ENCODE peak calls at places on chromosome 11, in nine cellular contexts. U is hepatocyte, V is GM23338, A is PC-3, Y is OCI-LY7, W is neural progenitor cell, F is MM.1S, N is HCT116, C is SK-N-SH. L is an unnamed sample.

GRCh38 chr11:60887531-60887930 is 18.9 kb downstream of the PRPF19 start:
- DNase-seq in U (peak), V (peak), A (peak), Y (peak), W (peak), F (peak), N (peak), C (peak), L (peak)

GRCh38 chr11:43632171-43632570 is 48.4 kb upstream of the HSD17B12 start:
- DNase-seq in U (no peak), V (no peak), A (peak), Y (no peak), W (no peak), F (no peak), N (no peak), C (no peak), L (peak)

GRCh38 chr11:86696451-86696850 is 24.0 kb upstream of the ME3 start:
- DNase-seq in U (no peak), V (no peak), A (no peak), Y (no peak), W (no peak), F (no peak), N (no peak), C (no peak), L (no peak)

GRCh38 chr11:86101493-86101892 is 32.6 kb upstream of the PICALM start:
- DNase-seq in U (no peak), V (no peak), A (peak), Y (no peak), W (no peak), F (no peak), N (no peak), C (no peak), L (peak)

GRCh38 chr11:87358461-87358860 is 320.7 kb downstream of the TMEM135 start:
- DNase-seq in U (no peak), V (no peak), A (no peak), Y (peak), W (no peak), F (peak), N (no peak), C (no peak), L (no peak)

GRCh38 chr11:86703992-86704391 is 31.6 kb upstream of the ME3 start:
- DNase-seq in U (no peak), V (no peak), A (no peak), Y (no peak), W (no peak), F (no peak), N (no peak), C (no peak), L (no peak)

GRCh38 chr11:14041040-14041439 is 78.5 kb downstream of the SPON1 start:
- DNase-seq in U (no peak), V (peak), A (peak), Y (peak), W (peak), F (no peak), N (peak), C (no peak), L (no peak)

GRCh38 chr11:4643682-4644081 is at the start of gene OR51E1:
- DNase-seq in U (no peak), V (no peak), A (no peak), Y (no peak), W (no peak), F (no peak), N (no peak), C (no peak), L (no peak)

GRCh38 chr11:6258141-6258540 is 1.5 kb upstream of the CCKBR start:
- DNase-seq in U (no peak), V (peak), A (no peak), Y (no peak), W (peak), F (no peak), N (no peak), C (no peak), L (no peak)

GRCh38 chr11:79437274-79437980 is 3.4 kb downstream of the TENM4 start:
- DNase-seq in U (peak), V (peak), A (no peak), Y (no peak), W (peak), F (peak), N (no peak), C (peak), L (peak)

GRCh38 chr11:74438681-74439080 is 28.7 kb downstream of the KCNE3 start:
- DNase-seq in U (no peak), V (no peak), A (peak), Y (no peak), W (no peak), F (no peak), N (no peak), C (no peak), L (no peak)

GRCh38 chr11:8720868-8721739 is 38.5 kb downstream of the RPL27A start:
- DNase-seq in U (peak), V (peak), A (peak), Y (no peak), W (peak), F (no peak), N (peak), C (no peak), L (no peak)

GRCh38 chr11:134802116-134802515 is 390.1 kb upstream of the B3GAT1 start:
- DNase-seq in U (peak), V (no peak), A (no peak), Y (no peak), W (peak), F (no peak), N (no peak), C (peak), L (no peak)

GRCh38 chr11:118581057-118581456 is 8.8 kb downstream of the ARCN1 start:
- DNase-seq in U (no peak), V (no peak), A (no peak), Y (no peak), W (no peak), F (no peak), N (no peak), C (no peak), L (no peak)

GRCh38 chr11:61042961-61043540 is 59.2 kb upstream of the CD5 start:
- DNase-seq in U (no peak), V (no peak), A (no peak), Y (no peak), W (no peak), F (peak), N (no peak), C (no peak), L (no peak)

GRCh38 chr11:28107331-28107725 is 628 bp downstream of the KIF18A start:
- DNase-seq in U (no peak), V (peak), A (peak), Y (peak), W (peak), F (peak), N (no peak), C (peak), L (peak)
- H2AFZ ChIP-seq in U (peak), V (peak), A (peak), Y (peak), W (peak), F (peak), N (no peak), C (peak), L (peak)

GRCh38 chr11:64536997-64537396 is 54.0 kb upstream of the SLC22A12 start:
- DNase-seq in U (no peak), V (no peak), A (no peak), Y (no peak), W (no peak), F (no peak), N (no peak), C (no peak), L (no peak)
- TF ChIP-seq EZH2phosphoT487 in U (no peak), V (no peak), A (no peak), Y (no peak), W (no peak), F (no peak), N (no peak), C (no peak), L (no peak)

GRCh38 chr11:18395735-18396504 is 1.6 kb downstream of the LDHA start:
- DNase-seq in U (peak), V (peak), A (peak), Y (peak), W (peak), F (peak), N (peak), C (peak), L (peak)
- H2AFZ ChIP-seq in U (peak), V (peak), A (no peak), Y (no peak), W (peak), F (no peak), N (no peak), C (no peak), L (no peak)

DNA sequence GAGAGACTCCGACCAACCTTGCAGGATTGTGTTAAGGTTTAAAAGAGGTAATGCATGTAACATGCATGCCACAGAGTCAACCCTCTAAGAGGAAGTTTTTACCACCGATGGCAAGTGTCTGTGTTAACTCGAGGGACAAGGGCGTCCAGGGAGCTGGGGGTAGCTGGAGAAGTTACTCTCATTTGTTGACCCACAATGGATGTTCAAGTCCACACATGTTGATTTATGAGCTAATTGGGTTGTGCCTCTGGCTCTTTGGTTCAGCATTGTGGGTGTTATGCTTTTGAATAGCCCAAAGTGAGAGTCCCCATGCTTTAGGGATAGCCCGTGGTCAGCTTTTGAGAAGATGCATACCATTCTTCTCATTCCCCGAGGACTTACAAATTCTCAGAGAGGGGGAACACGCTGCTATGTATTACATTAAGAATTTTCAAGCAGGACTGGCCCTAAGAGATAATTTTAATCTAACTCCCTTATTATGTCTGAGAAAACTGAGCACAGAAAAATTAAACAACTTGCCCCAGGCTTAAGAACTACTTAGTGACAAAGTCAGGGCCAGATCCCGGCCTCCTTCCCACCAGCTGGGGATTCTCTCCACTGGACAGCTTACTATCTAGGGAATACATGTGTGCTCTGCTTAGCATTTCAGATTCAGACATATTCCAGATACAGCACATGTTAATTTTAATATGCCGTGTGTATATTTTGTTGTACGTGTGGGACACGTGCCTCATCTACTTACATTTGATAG is 5.2 kb upstream of the PLET1 start:
- DNase-seq in U (peak), V (no peak), A (no peak), Y (no peak), W (no peak), F (no peak), N (no peak), C (peak), L (peak)
- TF ChIP-seq EZH2phosphoT487 in U (no peak), V (no peak), A (no peak), Y (no peak), W (no peak), F (no peak), N (no peak), C (no peak), L (no peak)

DNA sequence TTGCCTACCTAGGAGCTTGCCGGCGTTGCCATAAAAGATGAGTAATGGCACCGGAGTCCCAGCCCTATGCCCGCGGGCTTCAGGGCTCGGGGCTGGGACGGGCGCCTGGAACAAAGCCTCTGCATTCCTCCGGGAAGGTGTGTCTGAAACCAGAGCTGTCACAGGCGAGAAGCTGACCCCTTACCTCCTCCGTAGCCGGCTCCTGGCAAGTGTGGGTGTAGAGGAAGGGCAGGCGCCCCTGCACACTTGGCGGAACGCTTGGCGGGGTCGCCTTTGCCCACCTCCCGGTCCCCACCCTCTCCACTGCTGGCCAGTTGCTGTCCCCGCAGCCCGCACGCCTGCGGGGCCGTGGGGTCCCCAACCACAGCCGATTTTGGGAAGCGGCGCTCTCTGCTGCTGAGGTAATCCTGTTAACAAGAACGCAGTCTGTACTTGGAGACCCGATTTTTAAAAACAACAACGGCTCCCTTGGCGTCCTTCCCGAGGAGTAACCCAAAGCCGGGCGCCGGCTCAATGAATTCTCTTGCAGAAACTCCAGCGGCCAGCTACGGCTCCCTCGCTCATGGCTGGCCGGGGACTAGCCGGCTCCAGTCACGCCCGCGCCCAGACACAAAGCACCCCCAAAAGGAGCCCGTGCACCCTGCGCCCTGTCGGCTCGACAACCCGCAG is 89.3 kb downstream of the PLEKHA7 start:
- DNase-seq in U (peak), V (peak), A (peak), Y (no peak), W (peak), F (no peak), N (peak), C (peak), L (peak)
- H2AFZ ChIP-seq in U (peak), V (peak), A (peak), Y (no peak), W (no peak), F (peak), N (no peak), C (no peak), L (no peak)

DNA sequence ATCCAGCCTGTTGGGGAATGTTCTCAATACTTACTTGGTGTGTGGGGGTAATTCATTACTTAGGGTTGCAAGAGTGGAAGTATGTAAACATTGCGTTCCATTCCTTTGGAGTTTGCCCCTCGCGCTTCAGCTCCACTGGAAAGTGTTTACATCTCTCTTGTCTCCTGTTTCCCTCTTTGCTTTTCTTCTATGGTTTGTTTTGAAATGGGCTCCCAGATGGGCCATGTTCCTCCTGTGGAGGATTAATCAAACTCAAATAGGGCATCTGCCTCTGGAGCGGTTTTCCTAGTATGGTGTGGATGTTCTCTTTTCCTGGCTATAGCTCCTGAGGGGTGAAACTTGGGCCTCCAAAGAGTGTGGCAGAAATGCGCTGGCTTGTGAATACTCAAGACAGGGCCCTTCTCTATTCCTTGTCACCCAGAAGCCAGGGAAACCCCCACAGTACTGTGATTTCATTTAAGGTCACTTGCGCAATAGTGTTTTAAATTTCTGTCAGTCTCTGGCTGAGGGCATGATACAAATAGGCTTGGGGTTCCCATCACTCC is 51.9 kb downstream of the CD44 start:
- DNase-seq in U (peak), V (no peak), A (no peak), Y (no peak), W (no peak), F (no peak), N (no peak), C (no peak), L (no peak)
- TF ChIP-seq EZH2phosphoT487 in U (no peak), V (no peak), A (no peak), Y (no peak), W (no peak), F (no peak), N (no peak), C (no peak), L (no peak)

GRCh38 chr11:12410006-12410728 is 32.8 kb downstream of the PARVA start:
- DNase-seq in U (no peak), V (peak), A (peak), Y (no peak), W (peak), F (no peak), N (no peak), C (peak), L (peak)
- H2AFZ ChIP-seq in U (no peak), V (no peak), A (no peak), Y (no peak), W (no peak), F (no peak), N (no peak), C (no peak), L (peak)

GRCh38 chr11:116813170-116813569 is 9.9 kb downstream of the APOA4 start:
- DNase-seq in U (no peak), V (no peak), A (no peak), Y (no peak), W (no peak), F (no peak), N (no peak), C (no peak), L (no peak)
- TF ChIP-seq EZH2phosphoT487 in U (no peak), V (no peak), A (no peak), Y (no peak), W (no peak), F (no peak), N (no peak), C (no peak), L (no peak)

DNA sequence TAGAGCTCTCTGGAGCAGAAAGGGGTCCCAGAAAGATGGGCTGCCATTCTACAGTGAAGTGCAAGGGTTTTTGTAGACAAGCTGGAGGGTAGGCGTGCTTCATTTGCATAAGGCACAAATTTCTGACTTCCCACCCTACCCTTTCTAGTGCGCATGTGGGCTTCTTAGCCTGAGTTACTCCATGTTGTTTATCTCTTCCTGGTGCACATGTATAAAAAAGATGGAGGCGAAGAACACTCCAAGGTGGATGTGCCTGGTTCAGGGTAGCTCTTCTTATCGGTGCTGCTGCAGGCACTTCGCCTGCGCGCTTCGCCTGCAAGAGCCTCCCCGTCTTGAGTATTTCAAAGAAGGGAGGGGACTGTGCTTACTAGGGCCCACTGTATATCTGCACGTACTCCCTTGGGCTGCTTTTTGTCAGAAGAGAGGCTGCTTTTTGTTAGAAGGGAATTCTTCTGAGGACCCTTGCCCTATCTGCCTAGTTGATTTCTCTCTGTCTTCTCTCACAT is 1047.3 kb upstream of the CNTN5 start:
- DNase-seq in U (no peak), V (peak), A (no peak), Y (no peak), W (peak), F (no peak), N (no peak), C (no peak), L (no peak)
- H2AFZ ChIP-seq in U (no peak), V (peak), A (peak), Y (no peak), W (peak), F (no peak), N (no peak), C (peak), L (peak)

DNA sequence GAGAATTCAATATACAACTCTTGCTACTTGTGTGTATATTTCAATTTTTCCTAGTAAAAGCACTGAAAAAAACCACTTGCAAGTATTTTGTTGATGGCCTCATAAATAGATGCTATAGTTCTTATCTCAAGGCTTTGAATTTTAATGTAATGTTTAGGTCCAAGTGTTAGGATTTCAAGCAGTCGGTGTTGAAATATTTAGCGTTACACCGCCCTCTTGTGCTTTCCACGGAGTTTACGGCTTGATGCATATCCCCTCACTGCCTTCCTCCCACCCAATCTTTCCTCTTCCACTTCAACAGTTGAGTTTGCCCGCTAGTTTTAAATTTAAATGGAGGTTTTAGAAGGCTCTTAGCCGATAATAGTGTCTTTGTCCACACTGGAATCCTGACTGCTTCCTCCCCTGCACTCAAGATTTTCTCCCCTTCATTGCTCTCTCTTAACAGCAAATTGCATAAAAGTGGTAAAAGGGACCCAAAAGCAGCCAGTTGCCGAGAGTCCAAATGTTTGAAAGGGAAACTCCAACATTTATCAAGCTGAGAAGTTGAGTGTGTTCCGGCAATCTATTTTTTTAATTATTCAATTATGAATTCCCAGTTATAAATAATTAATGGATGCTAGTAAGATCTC is 25.9 kb upstream of the HTATIP2 start:
- DNase-seq in U (peak), V (peak), A (peak), Y (peak), W (peak), F (peak), N (peak), C (peak), L (peak)
- TF ChIP-seq EZH2phosphoT487 in U (no peak), V (no peak), A (no peak), Y (no peak), W (no peak), F (no peak), N (no peak), C (no peak), L (no peak)